ENCODE peak calls at places on chromosomes 4 and X, in five cellular contexts. One of them, this sample, is unnamed. For H3K27me3, the result is how much of the 10 kb centered on the place peaks cover.

GRCh38 chr4:2243682-2244380 is 1.9 kb upstream of the HAUS3 start:
- DNase-seq in testis: peak
- DNase-seq in ascending aorta: peak
- DNase-seq in right cardiac atrium: peak
- DNase-seq in lower lobe of right lung: peak
- DNase-seq in this sample: peak

GRCh38 chr4:39526810-39527295 is 386 bp downstream of the UGDH start:
- DNase-seq in lower lobe of right lung: no peak
- DNase-seq in testis: peak
- DNase-seq in ascending aorta: no peak
- DNase-seq in right cardiac atrium: no peak
- DNase-seq in this sample: no peak

GRCh38 chr4:186904104-186904503 is 180.4 kb upstream of the FAT1 start:
- DNase-seq in lower lobe of right lung: no peak
- DNase-seq in right cardiac atrium: no peak
- DNase-seq in testis: no peak
- DNase-seq in ascending aorta: no peak
- DNase-seq in this sample: no peak

GRCh38 chrX:39762266-39762841 is 335.4 kb downstream of the BCOR start:
- DNase-seq in ascending aorta: no peak
- DNase-seq in right cardiac atrium: no peak
- DNase-seq in testis: no peak
- DNase-seq in lower lobe of right lung: no peak
- DNase-seq in this sample: no peak

GRCh38 chr4:129129143-129129542 is 33.2 kb downstream of the C4orf33 start:
- DNase-seq in testis: no peak
- DNase-seq in ascending aorta: no peak
- DNase-seq in lower lobe of right lung: no peak
- DNase-seq in right cardiac atrium: no peak
- DNase-seq in this sample: no peak

GRCh38 chr4:78880874-78881492 is 58.3 kb downstream of the PAQR3 start:
- DNase-seq in testis: no peak
- DNase-seq in right cardiac atrium: no peak
- DNase-seq in ascending aorta: no peak
- DNase-seq in lower lobe of right lung: no peak
- DNase-seq in this sample: no peak

GRCh38 chr4:51843309-51844156 is 580 bp downstream of the DCUN1D4 start:
- DNase-seq in lower lobe of right lung: peak
- DNase-seq in ascending aorta: peak
- DNase-seq in testis: peak
- DNase-seq in right cardiac atrium: peak
- DNase-seq in this sample: peak

GRCh38 chr4:85825937-85826678 is 351.2 kb downstream of the ARHGAP24 start:
- DNase-seq in ascending aorta: peak
- DNase-seq in right cardiac atrium: no peak
- DNase-seq in testis: no peak
- DNase-seq in lower lobe of right lung: no peak
- DNase-seq in this sample: peak

GRCh38 chr4:119810001-119810400 is 181.4 kb upstream of the PDE5A start:
- DNase-seq in ascending aorta: no peak
- DNase-seq in testis: no peak
- DNase-seq in lower lobe of right lung: no peak
- DNase-seq in right cardiac atrium: no peak
- DNase-seq in this sample: no peak

GRCh38 chr4:114658179-114658578 is 59.6 kb downstream of the UGT8 start:
- DNase-seq in ascending aorta: no peak
- DNase-seq in right cardiac atrium: no peak
- DNase-seq in lower lobe of right lung: no peak
- DNase-seq in testis: no peak
- DNase-seq in this sample: no peak

GRCh38 chrX:17608898-17609297 is 128.4 kb upstream of the SCML1 start:
- DNase-seq in testis: no peak
- DNase-seq in right cardiac atrium: no peak
- DNase-seq in ascending aorta: no peak
- DNase-seq in lower lobe of right lung: no peak
- DNase-seq in this sample: no peak

GRCh38 chr4:88866862-88867550 is 169.4 kb upstream of the NAP1L5 start:
- DNase-seq in testis: no peak
- DNase-seq in ascending aorta: no peak
- DNase-seq in right cardiac atrium: no peak
- DNase-seq in lower lobe of right lung: no peak
- DNase-seq in this sample: no peak

GRCh38 chrX:5402461-5402860 is 826.2 kb downstream of the NLGN4X start:
- DNase-seq in testis: no peak
- DNase-seq in right cardiac atrium: no peak
- DNase-seq in ascending aorta: no peak
- DNase-seq in lower lobe of right lung: no peak
- DNase-seq in this sample: no peak

GRCh38 chr4:34289962-34290361 is 1954.4 kb downstream of the ARAP2 start:
- DNase-seq in ascending aorta: no peak
- DNase-seq in lower lobe of right lung: no peak
- DNase-seq in right cardiac atrium: no peak
- DNase-seq in testis: no peak
- DNase-seq in this sample: no peak

GRCh38 chrX:17986977-17987376 is 125.9 kb upstream of the RAI2 start:
- DNase-seq in right cardiac atrium: no peak
- DNase-seq in ascending aorta: no peak
- DNase-seq in lower lobe of right lung: no peak
- DNase-seq in testis: no peak
- DNase-seq in this sample: no peak

GRCh38 chrX:19747672-19748610 is 139.5 kb downstream of the SH3KBP1 start:
- DNase-seq in ascending aorta: no peak
- DNase-seq in testis: no peak
- DNase-seq in right cardiac atrium: peak
- DNase-seq in lower lobe of right lung: peak
- DNase-seq in this sample: no peak

GRCh38 chr4:5972571-5972970 is 45.7 kb downstream of the C4orf50 start:
- DNase-seq in right cardiac atrium: no peak
- DNase-seq in ascending aorta: peak
- DNase-seq in testis: peak
- DNase-seq in lower lobe of right lung: no peak
- DNase-seq in this sample: no peak

GRCh38 chr4:10696253-10696652 is 11.7 kb upstream of the CLNK start:
- DNase-seq in right cardiac atrium: no peak
- DNase-seq in testis: no peak
- DNase-seq in ascending aorta: no peak
- DNase-seq in lower lobe of right lung: no peak
- DNase-seq in this sample: no peak

GRCh38 chr4:169305651-169306050 is 34.9 kb upstream of the SH3RF1 start:
- DNase-seq in lower lobe of right lung: no peak
- DNase-seq in testis: no peak
- DNase-seq in ascending aorta: no peak
- DNase-seq in right cardiac atrium: no peak
- DNase-seq in this sample: no peak

GRCh38 chrX:106649523-106650428 is 38.0 kb downstream of the RADX start:
- DNase-seq in ascending aorta: no peak
- DNase-seq in testis: no peak
- DNase-seq in lower lobe of right lung: no peak
- DNase-seq in right cardiac atrium: no peak
- DNase-seq in this sample: no peak

GRCh38 chrX:47674776-47675175 is 15.8 kb upstream of the UXT start:
- DNase-seq in testis: no peak
- DNase-seq in ascending aorta: no peak
- DNase-seq in right cardiac atrium: no peak
- DNase-seq in lower lobe of right lung: no peak
- DNase-seq in this sample: no peak

GRCh38 chr4:67522851-67523671 is 22.2 kb downstream of the CENPC start:
- DNase-seq in ascending aorta: no peak
- DNase-seq in testis: no peak
- DNase-seq in right cardiac atrium: no peak
- DNase-seq in lower lobe of right lung: no peak
- DNase-seq in this sample: no peak

GRCh38 chr4:40848981-40849380 is 99.2 kb downstream of the NSUN7 start:
- DNase-seq in lower lobe of right lung: no peak
- DNase-seq in right cardiac atrium: no peak
- DNase-seq in ascending aorta: no peak
- DNase-seq in testis: no peak
- DNase-seq in this sample: no peak

GRCh38 chr4:17385403-17385802 is 126.5 kb downstream of the QDPR start:
- DNase-seq in right cardiac atrium: no peak
- DNase-seq in lower lobe of right lung: no peak
- DNase-seq in ascending aorta: no peak
- DNase-seq in testis: no peak
- DNase-seq in this sample: no peak

GRCh38 chr4:140163029-140163810 is 9.2 kb upstream of the MAML3 start:
- DNase-seq in ascending aorta: peak
- DNase-seq in right cardiac atrium: peak
- DNase-seq in lower lobe of right lung: no peak
- DNase-seq in testis: peak
- DNase-seq in this sample: no peak

DNA sequence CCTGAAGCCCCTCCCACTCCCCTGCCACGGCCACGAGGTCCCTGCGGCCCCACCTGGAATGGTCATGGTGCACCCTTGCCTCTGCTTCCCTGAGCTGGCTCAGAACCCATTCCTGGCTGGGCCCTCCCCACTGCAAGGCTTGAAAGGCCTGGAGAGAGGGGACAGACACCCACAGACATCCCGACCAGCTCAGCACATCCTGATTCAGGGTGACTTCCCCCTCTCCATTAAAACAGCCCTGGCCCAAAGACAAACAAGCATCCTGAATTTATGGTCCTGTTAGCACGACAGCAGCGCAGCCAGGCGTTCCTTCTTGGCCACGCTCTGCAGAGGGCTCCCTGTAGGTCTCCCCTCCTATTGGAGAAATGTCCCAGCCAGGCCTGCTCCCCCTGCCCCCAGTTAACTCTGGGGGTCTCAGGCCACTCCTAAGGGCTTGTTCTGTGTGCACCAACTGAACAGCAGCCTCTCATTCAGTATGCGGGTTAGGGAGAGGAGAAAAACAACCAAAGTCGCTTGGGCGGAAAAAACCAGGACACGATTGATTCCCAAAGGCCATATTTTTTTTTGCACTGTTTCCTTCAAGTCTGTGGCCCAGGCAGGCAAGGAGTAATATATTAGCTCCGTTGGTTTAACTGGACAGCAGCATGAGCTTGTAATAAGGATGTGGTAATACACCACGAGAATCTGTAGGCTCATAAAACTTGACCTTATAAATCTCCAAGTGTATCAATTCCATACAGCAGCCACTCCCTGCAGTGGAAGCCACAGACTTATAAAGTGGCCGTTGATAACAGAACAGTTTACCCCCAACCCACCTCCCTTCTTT is 106.7 kb upstream of the MSX1 start:
- DNase-seq in lower lobe of right lung: no peak
- DNase-seq in ascending aorta: no peak
- DNase-seq in testis: no peak
- DNase-seq in right cardiac atrium: no peak
- DNase-seq in this sample: no peak
- H3K27ac ChIP-seq in lower lobe of right lung: no peak
- H3K27ac ChIP-seq in ascending aorta: no peak
- H3K27ac ChIP-seq in testis: no peak
- H3K27ac ChIP-seq in right cardiac atrium: no peak
- H3K27ac ChIP-seq in this sample: no peak

GRCh38 chrX:154484255-154485149 is 1.9 kb downstream of the UBL4A start:
- DNase-seq in right cardiac atrium: peak
- DNase-seq in lower lobe of right lung: no peak
- DNase-seq in ascending aorta: no peak
- DNase-seq in testis: no peak
- DNase-seq in this sample: no peak

GRCh38 chrX:154482786-154483185 is 3.6 kb downstream of the UBL4A start:
- DNase-seq in lower lobe of right lung: no peak
- DNase-seq in ascending aorta: no peak
- DNase-seq in right cardiac atrium: no peak
- DNase-seq in testis: no peak
- DNase-seq in this sample: no peak

GRCh38 chrX:154485150-154486051 is 1.0 kb downstream of the UBL4A start:
- DNase-seq in testis: no peak
- DNase-seq in right cardiac atrium: peak
- DNase-seq in ascending aorta: no peak
- DNase-seq in lower lobe of right lung: no peak
- DNase-seq in this sample: peak

GRCh38 chrX:154481911-154482601 is 3.0 kb upstream of the LAGE3 start:
- DNase-seq in right cardiac atrium: no peak
- DNase-seq in lower lobe of right lung: no peak
- DNase-seq in testis: no peak
- DNase-seq in ascending aorta: no peak
- DNase-seq in this sample: no peak

DNA sequence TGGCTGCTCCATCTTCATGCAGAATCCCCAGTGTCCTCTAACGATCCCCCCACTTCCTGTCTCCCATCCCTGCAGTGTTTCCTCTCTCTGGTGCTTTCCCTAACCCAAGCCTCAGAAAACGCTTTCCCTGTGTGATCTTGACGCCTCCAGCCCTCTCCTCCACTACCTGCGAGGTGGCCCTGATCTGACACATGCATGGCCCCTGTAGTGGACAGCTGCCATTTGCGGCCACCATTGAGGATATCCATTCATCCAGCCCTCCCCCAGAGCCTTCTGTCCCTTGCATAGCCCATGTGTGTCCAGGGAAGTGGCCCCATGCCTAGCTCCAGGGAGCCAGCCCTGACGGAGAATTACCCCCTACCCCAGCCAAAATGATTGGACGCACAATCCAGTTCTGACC is 3.1 kb downstream of the UBL4A start:
- DNase-seq in right cardiac atrium: no peak
- DNase-seq in lower lobe of right lung: no peak
- DNase-seq in ascending aorta: no peak
- DNase-seq in testis: no peak
- DNase-seq in this sample: no peak
- H3K27me3 ChIP-seq in right cardiac atrium: under half
- H3K27me3 ChIP-seq in lower lobe of right lung: under half
- H3K27me3 ChIP-seq in ascending aorta: under half
- H3K27me3 ChIP-seq in testis: under half
- H3K27me3 ChIP-seq in this sample: under half

GRCh38 chrX:56232221-56233082 is at the start of gene KLF8:
- DNase-seq in testis: peak
- DNase-seq in right cardiac atrium: peak
- DNase-seq in ascending aorta: peak
- DNase-seq in lower lobe of right lung: peak
- DNase-seq in this sample: peak
- H3K27ac ChIP-seq in testis: peak
- H3K27ac ChIP-seq in right cardiac atrium: peak
- H3K27ac ChIP-seq in ascending aorta: peak
- H3K27ac ChIP-seq in lower lobe of right lung: peak
- H3K27ac ChIP-seq in this sample: no peak

GRCh38 chr4:115873048-115873447 is 759.6 kb upstream of the NDST4 start:
- DNase-seq in right cardiac atrium: no peak
- DNase-seq in testis: no peak
- DNase-seq in lower lobe of right lung: no peak
- DNase-seq in ascending aorta: no peak
- DNase-seq in this sample: no peak

GRCh38 chr4:115866364-115866896 is 753.0 kb upstream of the NDST4 start:
- DNase-seq in testis: no peak
- DNase-seq in ascending aorta: no peak
- DNase-seq in right cardiac atrium: no peak
- DNase-seq in lower lobe of right lung: no peak
- DNase-seq in this sample: no peak

GRCh38 chr4:115871596-115871995 is 758.2 kb upstream of the NDST4 start:
- DNase-seq in lower lobe of right lung: no peak
- DNase-seq in testis: no peak
- DNase-seq in right cardiac atrium: no peak
- DNase-seq in ascending aorta: no peak
- DNase-seq in this sample: no peak
- H3K27me3 ChIP-seq in lower lobe of right lung: under half
- H3K27me3 ChIP-seq in testis: under half
- H3K27me3 ChIP-seq in right cardiac atrium: under half
- H3K27me3 ChIP-seq in ascending aorta: under half
- H3K27me3 ChIP-seq in this sample: under half

GRCh38 chr4:188408244-188409067 is 269.2 kb downstream of the TRIML1 start:
- DNase-seq in right cardiac atrium: no peak
- DNase-seq in lower lobe of right lung: no peak
- DNase-seq in testis: no peak
- DNase-seq in ascending aorta: no peak
- DNase-seq in this sample: no peak
- H3K27ac ChIP-seq in right cardiac atrium: no peak
- H3K27ac ChIP-seq in lower lobe of right lung: no peak
- H3K27ac ChIP-seq in testis: no peak
- H3K27ac ChIP-seq in ascending aorta: peak
- H3K27ac ChIP-seq in this sample: no peak